ENCODE peak calls at places on chromosome 4, in ten cellular contexts. W, I, O, X, Z, B, S, V, R and C are unnamed samples.

GRCh38 chr4:9916346-9916745 is 105.0 kb downstream of the SLC2A9 start:
- DNase-seq in W (no peak), S (no peak), X (no peak), I (no peak), R (no peak), B (no peak), Z (no peak), O (no peak), V (no peak), C (no peak)

GRCh38 chr4:52202251-52202779 is 151.2 kb downstream of the SPATA18 start:
- DNase-seq in V (no peak), S (no peak), R (no peak), Z (no peak), B (no peak), W (no peak), O (no peak), I (no peak), X (no peak), C (no peak)

GRCh38 chr4:7766086-7766485 is 173.6 kb downstream of the AFAP1 start:
- DNase-seq in B (no peak), O (no peak), V (no peak), I (no peak), Z (no peak), S (no peak), R (no peak), W (no peak), X (no peak), C (no peak)

GRCh38 chr4:122341906-122342305 is 36.9 kb upstream of the ADAD1 start:
- DNase-seq in X (no peak), B (no peak), O (no peak), S (no peak), W (no peak), R (no peak), I (no peak), Z (no peak), V (no peak), C (no peak)

GRCh38 chr4:102642571-102643298 is 118.0 kb downstream of the MANBA start:
- DNase-seq in I (no peak), W (no peak), B (no peak), R (no peak), X (no peak), S (no peak), V (no peak), Z (no peak), O (no peak), C (no peak)

GRCh38 chr4:189032939-189033338 is 893.7 kb downstream of the TRIML1 start:
- DNase-seq in O (no peak), X (no peak), Z (no peak), B (no peak), W (no peak), V (no peak), S (no peak), R (no peak), I (no peak), C (no peak)

GRCh38 chr4:153523941-153524386 is 57.8 kb downstream of the TMEM131L start:
- DNase-seq in X (no peak), B (no peak), O (no peak), V (no peak), W (no peak), R (no peak), S (no peak), Z (no peak), I (no peak), C (no peak)

GRCh38 chr4:141090473-141090872 is 42.8 kb downstream of the RNF150 start:
- DNase-seq in R (no peak), S (no peak), W (no peak), V (no peak), X (no peak), B (no peak), O (no peak), I (no peak), Z (no peak), C (no peak)

GRCh38 chr4:125726121-125726520 is 411.4 kb downstream of the FAT4 start:
- DNase-seq in W (no peak), O (no peak), S (no peak), V (no peak), B (no peak), X (no peak), Z (no peak), I (no peak), R (no peak), C (no peak)

GRCh38 chr4:176142253-176142652 is 53.1 kb downstream of the SPATA4 start:
- DNase-seq in X (peak; percentile 2), W (no peak), O (no peak), Z (no peak), I (no peak), B (no peak), R (no peak), S (no peak), V (no peak), C (no peak)

GRCh38 chr4:15667006-15667405 is 11.8 kb upstream of the FBXL5 start:
- DNase-seq in I (no peak), Z (no peak), V (no peak), B (no peak), O (no peak), X (no peak), S (no peak), W (no peak), R (no peak), C (no peak)

GRCh38 chr4:77852892-77853495 is 9.6 kb upstream of the MRPL1 start:
- DNase-seq in I (peak; percentile 91), X (no peak), R (peak; percentile 42), W (no peak), S (no peak), B (no peak), Z (peak; percentile 68), O (no peak), V (peak; percentile 84), C (no peak)

GRCh38 chr4:3306465-3306864 is 13.6 kb downstream of the RGS12 start:
- DNase-seq in O (no peak), S (no peak), Z (no peak), V (no peak), B (no peak), I (peak; percentile 70), R (no peak), W (no peak), X (no peak), C (no peak)

GRCh38 chr4:149522031-149522430 is 293.6 kb downstream of the IQCM start:
- DNase-seq in O (no peak), Z (no peak), B (no peak), I (no peak), X (no peak), S (peak; percentile 14), V (no peak), R (no peak), W (no peak), C (peak; percentile 14)

GRCh38 chr4:153535735-153536494 is 69.8 kb downstream of the TMEM131L start:
- DNase-seq in R (no peak), V (peak; percentile 51), Z (no peak), S (no peak), O (peak; percentile 3), X (no peak), I (no peak), B (no peak), W (no peak), C (no peak)

GRCh38 chr4:42460043-42460442 is 62.8 kb downstream of the SHISA3 start:
- DNase-seq in Z (no peak), V (no peak), O (no peak), S (no peak), R (peak; percentile 69), I (no peak), B (no peak), X (no peak), W (peak; percentile 47), C (no peak)

GRCh38 chr4:57110635-57111546 is 706 bp upstream of the IGFBP7 start:
- DNase-seq in W (no peak), R (peak; percentile 23), S (peak; percentile 78), B (no peak), O (no peak), X (peak; percentile 11), I (peak; percentile 100), Z (no peak), V (no peak), C (peak; percentile 78)

GRCh38 chr4:78293841-78294301 is 236.7 kb downstream of the FRAS1 start:
- DNase-seq in R (no peak), X (no peak), V (no peak), O (no peak), I (no peak), B (no peak), Z (no peak), S (no peak), W (no peak), C (no peak)

GRCh38 chr4:24321637-24322036 is 262.7 kb downstream of the DHX15 start:
- DNase-seq in S (peak; percentile 15), W (no peak), V (no peak), R (no peak), Z (no peak), O (no peak), I (no peak), B (no peak), X (no peak), C (peak; percentile 10)

GRCh38 chr4:139857021-139857420 is 191.4 kb downstream of the MGST2 start:
- DNase-seq in V (peak; percentile 16), W (no peak), S (no peak), Z (no peak), R (no peak), O (peak; percentile 83), B (no peak), X (peak; percentile 71), I (no peak), C (no peak)

GRCh38 chr4:120916937-120917336 is 5.6 kb downstream of the PRDM5 start:
- DNase-seq in W (no peak), V (no peak), Z (no peak), O (no peak), B (no peak), S (no peak), I (no peak), R (no peak), X (no peak), C (no peak)

GRCh38 chr4:94508841-94509240 is 57.1 kb downstream of the PDLIM5 start:
- DNase-seq in B (no peak), X (no peak), V (no peak), I (no peak), W (no peak), O (no peak), Z (no peak), S (no peak), R (no peak), C (no peak)

GRCh38 chr4:121973791-121974190 is 21.9 kb upstream of the TRPC3 start:
- DNase-seq in O (no peak), V (no peak), W (no peak), I (no peak), X (no peak), S (no peak), R (no peak), Z (no peak), B (no peak), C (no peak)

GRCh38 chr4:94408549-94409374 is 43.0 kb upstream of the PDLIM5 start:
- DNase-seq in S (no peak), W (no peak), I (no peak), R (no peak), X (no peak), B (no peak), V (no peak), Z (no peak), O (no peak), C (no peak)